ENCODE peak calls at places on chromosomes 4 and X, in five cellular contexts. V is stimulated activated naive CD4-positive, alpha-beta T cell; L is stomach; H is SW480; W is CD8-positive, alpha-beta memory T cell. O is an unnamed sample.

GRCh38 chrX:118976599-118977340 is 2.4 kb downstream of the LONRF3 start:
- DNase-seq in V (peak; percentile 6), W (peak; percentile 13), L (peak; percentile 75), H (peak; percentile 66), O (peak; percentile 76)

GRCh38 chr4:25172964-25173917 is 13.0 kb upstream of the SEPSECS start:
- DNase-seq in V (no peak), H (peak; percentile 27), L (no peak), W (no peak), O (peak; percentile 29)

GRCh38 chr4:41232406-41232805 is 18.1 kb upstream of the APBB2 start:
- DNase-seq in W (no peak), H (no peak), V (no peak), L (no peak), O (no peak)

GRCh38 chrX:8103655-8104054 is 67.4 kb downstream of the VCX2 start:
- DNase-seq in H (no peak), W (no peak), L (no peak), V (no peak), O (no peak)

GRCh38 chr4:152572417-152573086 is 36.7 kb upstream of the FBXW7 start:
- DNase-seq in V (no peak), W (no peak), H (no peak), L (no peak), O (no peak)

GRCh38 chrX:39627257-39627656 is 470.5 kb downstream of the BCOR start:
- DNase-seq in H (no peak), L (peak; percentile 31), W (no peak), V (no peak), O (no peak)

GRCh38 chrX:34875204-34875603 is 67.4 kb upstream of the FAM47B start:
- DNase-seq in H (no peak), V (no peak), W (no peak), L (no peak), O (no peak)

GRCh38 chr4:94446386-94446785 is 5.4 kb upstream of the PDLIM5 start:
- DNase-seq in H (no peak), W (no peak), V (no peak), L (no peak), O (no peak)

GRCh38 chr4:7434766-7435150 is at the start of gene PSAPL1:
- DNase-seq in W (no peak), H (peak; percentile 74), V (no peak), L (peak; percentile 74), O (peak; percentile 90)

GRCh38 chrX:70454441-70455365 is 10.1 kb downstream of the DLG3 start:
- DNase-seq in V (peak; percentile 59), W (peak; percentile 71), L (peak; percentile 88), H (peak; percentile 93), O (no peak)

GRCh38 chr4:7649741-7650531 is 215.2 kb upstream of the PSAPL1 start:
- DNase-seq in V (no peak), L (no peak), H (peak; percentile 97), W (peak; percentile 79), O (peak; percentile 80)

GRCh38 chr4:98338761-98339438 is 77.7 kb downstream of the RAP1GDS1 start:
- DNase-seq in V (no peak), H (no peak), L (no peak), W (no peak), O (no peak)

GRCh38 chrX:143768976-143769375 is 48.4 kb upstream of the SPANXN2 start:
- DNase-seq in L (no peak), H (no peak), W (no peak), V (no peak), O (no peak)

GRCh38 chrX:146967296-146967695 is 152.8 kb upstream of the CXorf51A start:
- DNase-seq in W (no peak), L (no peak), V (no peak), H (no peak), O (no peak)